ENCODE peak calls at places on chromosomes 12 and 14, in nine cellular contexts. One of them, this sample, is unnamed.

GRCh38 chr12:102883204-102883799 is 33.7 kb downstream of the PAH start:
- DNase-seq in left ventricle myocardium inferior: peak
- DNase-seq in left ventricle myocardium superior: peak
- DNase-seq in occipital lobe: no peak
- DNase-seq in heart right ventricle: peak
- DNase-seq in IMR-90: no peak
- DNase-seq in NCI-H460: peak
- DNase-seq in NT2/D1: peak
- DNase-seq in T-helper 9 cell: peak
- DNase-seq in this sample: peak

GRCh38 chr12:113174461-113175384 is 10.6 kb downstream of the DDX54 start:
- DNase-seq in T-helper 9 cell: peak
- DNase-seq in IMR-90: peak
- DNase-seq in NT2/D1: no peak
- DNase-seq in occipital lobe: peak
- DNase-seq in left ventricle myocardium inferior: peak
- DNase-seq in NCI-H460: peak
- DNase-seq in left ventricle myocardium superior: peak
- DNase-seq in heart right ventricle: peak
- DNase-seq in this sample: peak

GRCh38 chr14:79483472-79483871 is 727.8 kb downstream of the DIO2 start:
- DNase-seq in T-helper 9 cell: no peak
- DNase-seq in left ventricle myocardium superior: no peak
- DNase-seq in heart right ventricle: no peak
- DNase-seq in occipital lobe: peak
- DNase-seq in left ventricle myocardium inferior: no peak
- DNase-seq in NCI-H460: peak
- DNase-seq in NT2/D1: no peak
- DNase-seq in IMR-90: peak
- DNase-seq in this sample: peak

GRCh38 chr14:48792376-48793024 is 793.7 kb downstream of the RPS29 start:
- DNase-seq in IMR-90: peak
- DNase-seq in heart right ventricle: no peak
- DNase-seq in occipital lobe: no peak
- DNase-seq in NCI-H460: no peak
- DNase-seq in T-helper 9 cell: no peak
- DNase-seq in left ventricle myocardium superior: no peak
- DNase-seq in left ventricle myocardium inferior: no peak
- DNase-seq in NT2/D1: peak
- DNase-seq in this sample: no peak

GRCh38 chr14:65132855-65133254 is 30.5 kb upstream of the MAX start:
- DNase-seq in NCI-H460: no peak
- DNase-seq in T-helper 9 cell: no peak
- DNase-seq in heart right ventricle: no peak
- DNase-seq in left ventricle myocardium superior: no peak
- DNase-seq in left ventricle myocardium inferior: no peak
- DNase-seq in occipital lobe: no peak
- DNase-seq in NT2/D1: no peak
- DNase-seq in IMR-90: no peak
- DNase-seq in this sample: no peak

GRCh38 chr14:35985504-35986218 is 159.5 kb downstream of the BRMS1L start:
- DNase-seq in heart right ventricle: no peak
- DNase-seq in IMR-90: no peak
- DNase-seq in NT2/D1: no peak
- DNase-seq in left ventricle myocardium superior: no peak
- DNase-seq in occipital lobe: no peak
- DNase-seq in T-helper 9 cell: no peak
- DNase-seq in NCI-H460: no peak
- DNase-seq in left ventricle myocardium inferior: no peak
- DNase-seq in this sample: no peak

GRCh38 chr12:89286506-89286905 is 65.8 kb downstream of the DUSP6 start:
- DNase-seq in occipital lobe: no peak
- DNase-seq in NCI-H460: no peak
- DNase-seq in IMR-90: no peak
- DNase-seq in left ventricle myocardium superior: no peak
- DNase-seq in heart right ventricle: no peak
- DNase-seq in left ventricle myocardium inferior: no peak
- DNase-seq in NT2/D1: no peak
- DNase-seq in T-helper 9 cell: no peak
- DNase-seq in this sample: no peak

GRCh38 chr14:21634840-21635239 is at the start of gene OR10G2:
- DNase-seq in occipital lobe: no peak
- DNase-seq in NT2/D1: no peak
- DNase-seq in T-helper 9 cell: no peak
- DNase-seq in NCI-H460: no peak
- DNase-seq in heart right ventricle: no peak
- DNase-seq in left ventricle myocardium inferior: no peak
- DNase-seq in left ventricle myocardium superior: no peak
- DNase-seq in IMR-90: no peak
- DNase-seq in this sample: no peak

GRCh38 chr12:131010376-131011131 is 56.8 kb downstream of the ADGRD1 start:
- DNase-seq in left ventricle myocardium inferior: no peak
- DNase-seq in occipital lobe: no peak
- DNase-seq in T-helper 9 cell: no peak
- DNase-seq in NCI-H460: no peak
- DNase-seq in IMR-90: no peak
- DNase-seq in NT2/D1: no peak
- DNase-seq in left ventricle myocardium superior: no peak
- DNase-seq in heart right ventricle: no peak
- DNase-seq in this sample: no peak

GRCh38 chr12:37565112-37565511 is 751.5 kb upstream of the ALG10B start:
- DNase-seq in left ventricle myocardium superior: no peak
- DNase-seq in left ventricle myocardium inferior: no peak
- DNase-seq in NCI-H460: no peak
- DNase-seq in heart right ventricle: no peak
- DNase-seq in T-helper 9 cell: no peak
- DNase-seq in IMR-90: no peak
- DNase-seq in occipital lobe: no peak
- DNase-seq in NT2/D1: no peak
- DNase-seq in this sample: peak

GRCh38 chr14:72894623-72895378 is 900 bp upstream of the DPF3 start:
- DNase-seq in heart right ventricle: peak
- DNase-seq in T-helper 9 cell: no peak
- DNase-seq in left ventricle myocardium superior: peak
- DNase-seq in left ventricle myocardium inferior: peak
- DNase-seq in IMR-90: no peak
- DNase-seq in occipital lobe: peak
- DNase-seq in NT2/D1: no peak
- DNase-seq in NCI-H460: no peak
- DNase-seq in this sample: peak

GRCh38 chr12:46430340-46430948 is 57.9 kb upstream of the SLC38A2 start:
- DNase-seq in left ventricle myocardium superior: no peak
- DNase-seq in left ventricle myocardium inferior: no peak
- DNase-seq in NCI-H460: peak
- DNase-seq in heart right ventricle: peak
- DNase-seq in NT2/D1: no peak
- DNase-seq in occipital lobe: no peak
- DNase-seq in T-helper 9 cell: no peak
- DNase-seq in IMR-90: peak
- DNase-seq in this sample: peak

GRCh38 chr14:79856357-79856756 is 354.9 kb downstream of the DIO2 start:
- DNase-seq in left ventricle myocardium inferior: no peak
- DNase-seq in heart right ventricle: no peak
- DNase-seq in NT2/D1: no peak
- DNase-seq in NCI-H460: no peak
- DNase-seq in IMR-90: peak
- DNase-seq in T-helper 9 cell: no peak
- DNase-seq in left ventricle myocardium superior: no peak
- DNase-seq in occipital lobe: no peak
- DNase-seq in this sample: peak

This sample was measured in fibroblast of lung.